ENCODE peak calls at places on chromosomes 7 and 10, in five cellular contexts. One of them, this sample, is unnamed.

GRCh38 chr10:29237786-29238185 is 51.1 kb upstream of the LYZL1 start:
- DNase-seq in uterus: no peak
- DNase-seq in ovary: no peak
- DNase-seq in NB4: no peak
- DNase-seq in AG04449: no peak
- DNase-seq in this sample: no peak

GRCh38 chr10:97333601-97334369 is 744 bp downstream of the FRAT2 start:
- DNase-seq in AG04449: no peak
- DNase-seq in uterus: no peak
- DNase-seq in NB4: peak; percentile 94
- DNase-seq in ovary: peak; percentile 52
- DNase-seq in this sample: no peak

GRCh38 chr10:15821046-15821683 is 39.1 kb downstream of the MINDY3 start:
- DNase-seq in NB4: no peak
- DNase-seq in uterus: no peak
- DNase-seq in ovary: no peak
- DNase-seq in AG04449: no peak
- DNase-seq in this sample: no peak

GRCh38 chr10:132302911-132303310 is 4.8 kb downstream of the STK32C start:
- DNase-seq in NB4: no peak
- DNase-seq in ovary: no peak
- DNase-seq in AG04449: no peak
- DNase-seq in uterus: no peak
- DNase-seq in this sample: no peak

GRCh38 chr7:113142385-113143119 is 24.2 kb upstream of the SMIM30 start:
- DNase-seq in ovary: no peak
- DNase-seq in uterus: no peak
- DNase-seq in AG04449: no peak
- DNase-seq in NB4: peak; percentile 96
- DNase-seq in this sample: no peak

GRCh38 chr10:60182691-60183090 is 207.0 kb downstream of the ANK3 start:
- DNase-seq in uterus: peak; percentile 24
- DNase-seq in NB4: no peak
- DNase-seq in ovary: no peak
- DNase-seq in AG04449: no peak
- DNase-seq in this sample: no peak

GRCh38 chr10:120514035-120514620 is 57.1 kb downstream of the PLPP4 start:
- DNase-seq in ovary: no peak
- DNase-seq in uterus: no peak
- DNase-seq in NB4: peak; percentile 60
- DNase-seq in AG04449: no peak
- DNase-seq in this sample: no peak

GRCh38 chr7:42924223-42924877 is 7.6 kb downstream of the PSMA2 start:
- DNase-seq in NB4: no peak
- DNase-seq in uterus: no peak
- DNase-seq in AG04449: no peak
- DNase-seq in ovary: no peak
- DNase-seq in this sample: no peak

GRCh38 chr10:113477451-113477850 is 75.4 kb upstream of the HABP2 start:
- DNase-seq in ovary: no peak
- DNase-seq in NB4: no peak
- DNase-seq in uterus: no peak
- DNase-seq in AG04449: no peak
- DNase-seq in this sample: no peak

GRCh38 chr7:131602304-131602993 is 46.0 kb upstream of the PODXL start:
- DNase-seq in AG04449: no peak
- DNase-seq in ovary: no peak
- DNase-seq in NB4: no peak
- DNase-seq in uterus: no peak
- DNase-seq in this sample: no peak

GRCh38 chr7:131603932-131604331 is 47.5 kb upstream of the PODXL start:
- DNase-seq in AG04449: no peak
- DNase-seq in NB4: no peak
- DNase-seq in uterus: no peak
- DNase-seq in ovary: no peak
- DNase-seq in this sample: no peak

GRCh38 chr7:131604841-131605279 is 48.4 kb upstream of the PODXL start:
- DNase-seq in ovary: no peak
- DNase-seq in NB4: no peak
- DNase-seq in uterus: no peak
- DNase-seq in AG04449: peak; percentile 77
- DNase-seq in this sample: no peak

GRCh38 chr7:131605280-131605878 is 49.0 kb upstream of the PODXL start:
- DNase-seq in NB4: no peak
- DNase-seq in AG04449: no peak
- DNase-seq in uterus: no peak
- DNase-seq in ovary: no peak
- DNase-seq in this sample: no peak

DNA sequence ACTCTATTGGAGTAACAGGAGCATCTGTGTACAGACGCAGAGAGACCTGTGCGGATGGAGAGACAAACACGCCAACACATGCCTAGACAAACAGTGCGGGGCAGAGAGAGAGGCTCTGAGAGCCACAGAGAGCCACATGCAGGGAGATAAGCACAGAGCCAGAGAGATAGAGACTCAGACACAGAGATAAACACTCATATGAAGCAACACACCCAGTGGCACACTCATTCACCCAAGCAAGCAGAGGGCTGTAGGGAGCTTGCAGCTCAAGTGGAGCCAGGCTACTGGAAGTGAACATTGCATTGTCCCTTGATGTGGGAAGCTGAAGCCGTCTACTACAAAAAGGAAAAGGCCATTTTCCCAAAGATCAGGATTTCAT is 46.6 kb upstream of the PODXL start:
- DNase-seq in NB4: no peak
- DNase-seq in AG04449: no peak
- DNase-seq in ovary: no peak
- DNase-seq in uterus: no peak
- DNase-seq in this sample: no peak
- TF ChIP-seq CTCF in NB4: no peak
- TF ChIP-seq CTCF in AG04449: no peak
- TF ChIP-seq CTCF in ovary: no peak
- TF ChIP-seq CTCF in uterus: no peak
- TF ChIP-seq CTCF in this sample: no peak

GRCh38 chr7:105126436-105126975 is 112.5 kb downstream of the KMT2E start:
- DNase-seq in uterus: no peak
- DNase-seq in NB4: no peak
- DNase-seq in ovary: no peak
- DNase-seq in AG04449: no peak
- DNase-seq in this sample: no peak

GRCh38 chr7:105127179-105127578 is 113.2 kb downstream of the KMT2E start:
- DNase-seq in NB4: no peak
- DNase-seq in AG04449: no peak
- DNase-seq in uterus: no peak
- DNase-seq in ovary: no peak
- DNase-seq in this sample: no peak

GRCh38 chr7:105130048-105130447 is 116.0 kb downstream of the KMT2E start:
- DNase-seq in AG04449: no peak
- DNase-seq in ovary: no peak
- DNase-seq in NB4: no peak
- DNase-seq in uterus: no peak
- DNase-seq in this sample: no peak

GRCh38 chr7:105122619-105123018 is 108.6 kb downstream of the KMT2E start:
- DNase-seq in uterus: no peak
- DNase-seq in ovary: no peak
- DNase-seq in AG04449: no peak
- DNase-seq in NB4: no peak
- DNase-seq in this sample: no peak

DNA sequence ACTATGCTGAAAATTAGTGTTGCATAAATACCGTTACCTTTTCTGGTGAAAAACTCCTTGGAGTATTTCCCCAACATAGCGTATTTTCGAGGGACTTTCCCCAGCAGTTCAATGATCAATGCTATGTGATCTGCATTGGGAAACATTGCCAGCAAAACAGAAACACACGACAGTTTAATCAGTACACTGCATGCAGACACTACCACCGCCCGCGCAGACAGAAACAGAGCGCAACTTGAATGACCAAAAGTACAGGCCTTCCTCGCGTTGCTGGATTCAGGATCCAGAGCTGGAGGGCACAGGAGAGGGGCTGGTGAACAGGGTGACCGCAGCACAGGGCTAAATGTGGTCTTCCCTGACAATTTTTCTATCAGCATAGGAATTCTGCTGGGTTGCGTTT is 111.7 kb downstream of the KMT2E start:
- DNase-seq in ovary: no peak
- DNase-seq in AG04449: no peak
- DNase-seq in uterus: no peak
- DNase-seq in NB4: no peak
- DNase-seq in this sample: no peak
- H3K4me3 ChIP-seq in ovary: no peak overlapping the region
- H3K4me3 ChIP-seq in AG04449: no peak overlapping the region
- H3K4me3 ChIP-seq in uterus: no peak overlapping the region
- H3K4me3 ChIP-seq in NB4: no peak overlapping the region
- H3K4me3 ChIP-seq in this sample: no peak overlapping the region

DNA sequence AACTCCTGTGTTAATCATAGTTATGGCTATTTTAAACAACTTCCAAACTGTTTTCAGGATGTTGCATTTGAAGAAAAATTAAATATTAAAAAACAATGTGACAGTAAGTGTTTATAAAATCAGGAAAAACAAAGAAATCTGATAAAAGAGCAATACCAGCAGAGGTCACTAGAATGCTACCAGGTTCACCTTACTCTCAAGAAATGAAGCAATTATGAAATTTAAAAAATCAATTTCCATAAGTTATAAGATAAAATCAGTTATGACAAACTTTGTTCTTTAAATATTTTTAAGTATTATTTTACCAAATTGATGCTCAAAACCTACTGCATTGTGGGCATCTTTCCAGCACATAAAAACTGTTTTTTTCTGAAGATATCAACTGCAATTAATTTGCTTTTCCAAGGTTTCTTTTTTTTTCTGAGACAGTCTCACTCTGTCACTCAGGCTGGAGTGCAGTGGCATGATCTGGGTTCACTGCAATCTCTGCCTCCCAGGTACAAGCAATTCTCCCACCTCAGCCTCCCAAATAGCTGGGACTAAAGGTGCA is 50.7 kb upstream of the RHEB start:
- DNase-seq in NB4: peak; percentile 37
- DNase-seq in uterus: no peak
- DNase-seq in ovary: no peak
- DNase-seq in AG04449: no peak
- DNase-seq in this sample: no peak
- TF ChIP-seq CTCF in NB4: peak; percentile 20
- TF ChIP-seq CTCF in uterus: peak; percentile 57
- TF ChIP-seq CTCF in ovary: no peak
- TF ChIP-seq CTCF in AG04449: peak; percentile 18
- TF ChIP-seq CTCF in this sample: peak; percentile 64

GRCh38 chr7:138975343-138976104 is 5.7 kb downstream of the KIAA1549 start:
- DNase-seq in AG04449: no peak
- DNase-seq in ovary: no peak
- DNase-seq in uterus: no peak
- DNase-seq in NB4: peak; percentile 77
- DNase-seq in this sample: no peak
- H3K4me3 ChIP-seq in AG04449: no peak overlapping the region
- H3K4me3 ChIP-seq in ovary: no peak overlapping the region
- H3K4me3 ChIP-seq in uterus: no peak overlapping the region
- H3K4me3 ChIP-seq in NB4: no peak overlapping the region
- H3K4me3 ChIP-seq in this sample: no peak overlapping the region

This sample was measured in epithelial cell of proximal tubule.